ENCODE peak calls at places on chromosomes 1 and 21, in five cellular contexts. One of them, this sample, is unnamed.

GRCh38 chr1:154418062-154418897 is 13.1 kb downstream of the IL6R start:
- ATAC-seq in heart left ventricle: peak
- ATAC-seq in HCT116: peak
- ATAC-seq in RWPE2: peak
- ATAC-seq in DND-41: no peak
- ATAC-seq in this sample: no peak

GRCh38 chr1:17545354-17545753 is 5.9 kb downstream of the ARHGEF10L start:
- ATAC-seq in HCT116: no peak
- ATAC-seq in RWPE2: peak
- ATAC-seq in DND-41: no peak
- ATAC-seq in heart left ventricle: peak
- ATAC-seq in this sample: peak

GRCh38 chr1:32948905-32949304 is 15.7 kb downstream of the RNF19B start:
- ATAC-seq in heart left ventricle: no peak
- ATAC-seq in HCT116: no peak
- ATAC-seq in DND-41: no peak
- ATAC-seq in RWPE2: no peak
- ATAC-seq in this sample: peak

GRCh38 chr1:85605519-85606413 is 25.2 kb downstream of the CCN1 start:
- ATAC-seq in heart left ventricle: no peak
- ATAC-seq in RWPE2: no peak
- ATAC-seq in HCT116: peak
- ATAC-seq in DND-41: no peak
- ATAC-seq in this sample: no peak

GRCh38 chr1:59043796-59044195 is 253.1 kb upstream of the FGGY start:
- ATAC-seq in RWPE2: peak
- ATAC-seq in DND-41: no peak
- ATAC-seq in HCT116: no peak
- ATAC-seq in heart left ventricle: peak
- ATAC-seq in this sample: peak

GRCh38 chr1:113363935-113364334 is 26.4 kb upstream of the MAGI3 start:
- ATAC-seq in heart left ventricle: no peak
- ATAC-seq in DND-41: no peak
- ATAC-seq in RWPE2: no peak
- ATAC-seq in HCT116: no peak
- ATAC-seq in this sample: no peak

GRCh38 chr1:107680579-107680985 is 284.4 kb downstream of the VAV3 start:
- ATAC-seq in heart left ventricle: no peak
- ATAC-seq in HCT116: no peak
- ATAC-seq in DND-41: no peak
- ATAC-seq in RWPE2: no peak
- ATAC-seq in this sample: no peak

GRCh38 chr1:222077191-222077590 is 335.3 kb upstream of the DUSP10 start:
- ATAC-seq in HCT116: no peak
- ATAC-seq in DND-41: no peak
- ATAC-seq in heart left ventricle: no peak
- ATAC-seq in RWPE2: no peak
- ATAC-seq in this sample: no peak

GRCh38 chr1:83839566-83840173 is 159.3 kb downstream of the TTLL7 start:
- ATAC-seq in heart left ventricle: no peak
- ATAC-seq in DND-41: no peak
- ATAC-seq in HCT116: no peak
- ATAC-seq in RWPE2: peak
- ATAC-seq in this sample: no peak

GRCh38 chr1:109704173-109704572 is 7.9 kb upstream of the GSTM5 start:
- ATAC-seq in DND-41: no peak
- ATAC-seq in RWPE2: no peak
- ATAC-seq in heart left ventricle: no peak
- ATAC-seq in HCT116: no peak
- ATAC-seq in this sample: no peak

DNA sequence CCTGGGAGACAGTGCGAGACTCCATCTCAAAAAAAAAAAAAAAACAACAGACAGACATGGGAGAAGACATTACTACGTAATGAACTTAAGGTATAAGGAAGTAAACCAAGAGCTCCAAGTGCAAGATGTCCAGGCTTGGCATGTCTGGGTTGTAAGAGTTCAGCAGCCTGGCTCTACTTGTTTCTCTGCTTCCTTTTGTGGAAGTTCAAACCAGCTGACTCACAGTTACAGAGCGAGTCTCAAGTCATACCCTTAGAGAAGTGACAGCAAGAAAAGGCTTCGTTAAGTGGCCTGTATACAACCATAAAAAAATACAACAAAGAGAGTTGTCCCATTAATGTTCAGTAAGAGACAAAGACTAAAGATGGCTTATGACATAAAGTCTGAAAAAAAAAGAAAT is 1.3 kb downstream of the RIT1 start:
- ATAC-seq in DND-41: no peak
- ATAC-seq in HCT116: no peak
- ATAC-seq in heart left ventricle: peak
- ATAC-seq in RWPE2: no peak
- ATAC-seq in this sample: no peak
- H3K4me3 ChIP-seq in DND-41: peak
- H3K4me3 ChIP-seq in HCT116: no peak
- H3K4me3 ChIP-seq in heart left ventricle: no peak
- H3K4me3 ChIP-seq in RWPE2: no peak
- H3K4me3 ChIP-seq in this sample: peak

GRCh38 chr1:10703702-10704101 is 92.7 kb downstream of the CASZ1 start:
- ATAC-seq in heart left ventricle: no peak
- ATAC-seq in RWPE2: no peak
- ATAC-seq in DND-41: no peak
- ATAC-seq in HCT116: no peak
- ATAC-seq in this sample: no peak
- H3K4me3 ChIP-seq in heart left ventricle: no peak
- H3K4me3 ChIP-seq in RWPE2: no peak
- H3K4me3 ChIP-seq in DND-41: no peak
- H3K4me3 ChIP-seq in HCT116: no peak
- H3K4me3 ChIP-seq in this sample: no peak

DNA sequence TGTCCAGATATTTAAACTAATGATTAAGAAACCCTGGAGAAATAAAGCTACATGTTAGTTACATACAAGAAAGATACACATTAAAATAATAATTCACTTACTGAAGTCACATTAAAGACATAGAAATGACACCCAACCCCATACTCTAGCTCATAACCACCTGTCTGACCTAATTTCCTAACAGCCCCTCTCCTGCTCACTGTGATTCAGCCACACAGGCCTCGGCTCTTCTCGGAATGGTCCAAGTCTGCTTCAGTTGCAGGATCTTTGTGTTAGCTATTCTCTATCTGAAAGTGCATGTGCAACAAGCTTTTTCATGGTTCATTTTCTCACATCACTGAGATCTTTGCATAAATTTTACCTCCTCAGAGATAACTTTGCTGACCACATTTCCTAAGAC is 209.8 kb downstream of the TM2D1 start:
- ATAC-seq in DND-41: no peak
- ATAC-seq in RWPE2: no peak
- ATAC-seq in HCT116: no peak
- ATAC-seq in heart left ventricle: no peak
- ATAC-seq in this sample: no peak
- H3K4me3 ChIP-seq in DND-41: no peak
- H3K4me3 ChIP-seq in RWPE2: no peak
- H3K4me3 ChIP-seq in HCT116: no peak
- H3K4me3 ChIP-seq in heart left ventricle: no peak
- H3K4me3 ChIP-seq in this sample: no peak

DNA sequence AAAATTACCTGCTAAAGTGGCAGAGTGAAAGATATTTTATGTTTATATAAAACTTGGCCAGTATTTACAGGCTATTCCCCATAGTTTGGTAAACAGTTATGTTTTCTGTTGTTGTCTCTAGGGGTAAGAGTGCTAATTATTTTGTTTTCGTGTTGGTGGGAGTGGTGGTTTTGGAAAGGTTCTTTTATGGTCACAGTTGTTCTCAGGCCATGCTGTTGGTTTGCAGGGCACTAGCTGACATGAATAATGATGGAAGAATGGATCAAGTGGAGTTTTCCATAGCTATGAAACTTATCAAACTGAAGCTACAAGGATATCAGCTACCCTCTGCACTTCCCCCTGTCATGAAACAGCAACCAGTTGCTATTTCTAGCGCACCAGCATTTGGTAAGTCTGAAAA is 92.5 kb downstream of the ITSN1 start:
- ATAC-seq in HCT116: no peak
- ATAC-seq in DND-41: no peak
- ATAC-seq in RWPE2: no peak
- ATAC-seq in heart left ventricle: no peak
- ATAC-seq in this sample: no peak
- H3K4me3 ChIP-seq in HCT116: no peak
- H3K4me3 ChIP-seq in DND-41: no peak
- H3K4me3 ChIP-seq in RWPE2: no peak
- H3K4me3 ChIP-seq in heart left ventricle: no peak
- H3K4me3 ChIP-seq in this sample: no peak

GRCh38 chr1:30929944-30930525 is 21.5 kb upstream of the SDC3 start:
- ATAC-seq in DND-41: peak
- ATAC-seq in RWPE2: peak
- ATAC-seq in heart left ventricle: peak
- ATAC-seq in HCT116: peak
- ATAC-seq in this sample: no peak

GRCh38 chr1:30928171-30928570 is 19.6 kb upstream of the SDC3 start:
- ATAC-seq in HCT116: no peak
- ATAC-seq in DND-41: no peak
- ATAC-seq in heart left ventricle: no peak
- ATAC-seq in RWPE2: no peak
- ATAC-seq in this sample: no peak

GRCh38 chr1:30930631-30931173 is 22.1 kb upstream of the SDC3 start:
- ATAC-seq in RWPE2: no peak
- ATAC-seq in HCT116: no peak
- ATAC-seq in heart left ventricle: no peak
- ATAC-seq in DND-41: peak
- ATAC-seq in this sample: no peak

GRCh38 chr1:30928789-30929134 is 20.2 kb upstream of the SDC3 start:
- ATAC-seq in DND-41: no peak
- ATAC-seq in HCT116: no peak
- ATAC-seq in heart left ventricle: no peak
- ATAC-seq in RWPE2: no peak
- ATAC-seq in this sample: no peak

GRCh38 chr1:30929135-30929889 is 20.8 kb upstream of the SDC3 start:
- ATAC-seq in DND-41: peak
- ATAC-seq in HCT116: peak
- ATAC-seq in RWPE2: peak
- ATAC-seq in heart left ventricle: peak
- ATAC-seq in this sample: peak
- H3K4me3 ChIP-seq in DND-41: no peak
- H3K4me3 ChIP-seq in HCT116: no peak
- H3K4me3 ChIP-seq in RWPE2: no peak
- H3K4me3 ChIP-seq in heart left ventricle: no peak
- H3K4me3 ChIP-seq in this sample: no peak

This sample was measured in gastroesophageal sphincter.